ENCODE peak calls at places on chromosomes 4 and X, in five cellular contexts. Z is IMR-90, K is left ventricle myocardium inferior, X is K562, V is cardiac muscle cell. N is an unnamed sample.

GRCh38 chrX:93868289-93868985 is 194.4 kb downstream of the FAM133A start:
- DNase-seq in Z (no peak), K (no peak), X (no peak), V (no peak), N (no peak)

GRCh38 chr4:88107406-88108107 is 50.9 kb downstream of the ABCG2 start:
- DNase-seq in Z (peak; percentile 9), K (no peak), X (no peak), V (no peak), N (no peak)

GRCh38 chr4:24730256-24731001 is 64.9 kb upstream of the SOD3 start:
- DNase-seq in Z (peak; percentile 54), K (peak; percentile 59), X (no peak), V (no peak), N (peak; percentile 93)

GRCh38 chrX:128759177-128759576 is 707.0 kb upstream of the ACTRT1 start:
- DNase-seq in Z (no peak), K (no peak), X (no peak), V (no peak), N (no peak)

GRCh38 chrX:125681507-125681906 is 361.8 kb downstream of the TEX13C start:
- DNase-seq in Z (no peak), K (no peak), X (no peak), V (no peak), N (no peak)

GRCh38 chrX:110397353-110397752 is 38.7 kb downstream of the RTL9 start:
- DNase-seq in Z (no peak), K (no peak), X (no peak), V (no peak), N (no peak)

GRCh38 chr4:62162606-62163005 is 962.5 kb downstream of the ADGRL3 start:
- DNase-seq in Z (no peak), K (no peak), X (no peak), V (no peak), N (no peak)

GRCh38 chr4:1376841-1377605 is 29.2 kb downstream of the NKX1-1 start:
- DNase-seq in Z (no peak), K (peak; percentile 10), X (no peak), V (no peak), N (peak; percentile 55)

GRCh38 chrX:24900234-24900633 is 115.5 kb downstream of the ARX start:
- DNase-seq in Z (no peak), K (no peak), X (no peak), V (no peak), N (no peak)

GRCh38 chr4:102562995-102563394 is 61.8 kb downstream of the NFKB1 start:
- DNase-seq in Z (peak; percentile 48), K (no peak), X (no peak), V (no peak), N (no peak)

GRCh38 chrX:12446342-12447075 is 308.2 kb downstream of the FRMPD4 start:
- DNase-seq in Z (peak; percentile 55), K (no peak), X (no peak), V (no peak), N (no peak)

GRCh38 chr4:69054578-69055200 is 41.6 kb upstream of the UGT2B7 start:
- DNase-seq in Z (peak; percentile 87), K (no peak), X (no peak), V (no peak), N (no peak)

GRCh38 chr4:110361921-110362320 is 114.0 kb upstream of the ENPEP start:
- DNase-seq in Z (no peak), K (no peak), X (no peak), V (no peak), N (no peak)

GRCh38 chrX:65750674-65751469 is 83.4 kb downstream of the MSN start:
- DNase-seq in Z (no peak), K (no peak), X (no peak), V (no peak), N (no peak)

GRCh38 chr4:183905081-183905592 is at the start of gene STOX2:
- DNase-seq in Z (peak; percentile 55), K (peak; percentile 86), X (no peak), V (peak; percentile 93), N (peak; percentile 92)

GRCh38 chr4:48557478-48557877 is 67.4 kb downstream of the ZAR1 start:
- DNase-seq in Z (no peak), K (no peak), X (peak; percentile 44), V (no peak), N (no peak)

GRCh38 chr4:137641554-137641953 is 109.3 kb upstream of the PCDH18 start:
- DNase-seq in Z (no peak), K (no peak), X (no peak), V (no peak), N (no peak)

DNA sequence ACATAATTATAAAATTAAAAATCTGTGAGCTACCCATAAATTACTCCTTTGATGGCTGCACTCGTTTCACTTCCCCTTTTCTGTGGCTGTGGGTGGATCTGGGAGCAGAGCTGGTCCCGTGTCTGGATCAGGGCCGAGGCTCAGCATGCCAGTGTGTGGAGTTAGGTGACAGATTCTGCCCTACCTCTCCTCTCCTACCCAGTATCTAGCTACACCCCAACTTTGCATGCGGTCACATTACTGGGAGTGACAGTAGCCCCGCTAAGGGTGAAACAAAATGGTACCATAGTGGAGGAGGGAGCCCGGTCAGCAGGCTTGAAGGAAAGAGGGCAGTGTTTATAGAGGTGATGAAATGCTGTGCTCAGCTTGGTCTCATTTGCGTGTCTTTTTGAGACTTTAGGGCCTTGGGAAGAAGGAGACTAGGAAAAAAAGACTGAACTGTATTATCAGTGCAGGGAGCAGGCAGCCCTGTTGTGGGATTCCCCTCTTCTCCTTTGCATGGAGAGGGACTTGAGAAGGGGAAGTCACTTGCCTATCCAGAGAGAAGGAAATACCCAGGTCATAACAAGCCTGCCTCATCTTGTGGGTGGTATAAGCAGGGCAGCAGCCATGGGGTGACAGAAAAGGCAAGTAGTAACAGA is 48.4 kb downstream of the ARHGAP10 start:
- DNase-seq in Z (no peak), K (peak; percentile 42), X (no peak), V (no peak), N (peak; percentile 68)
- H3K4me1 ChIP-seq in Z (peaks cover 22% of the 10 kb centered on the region), K (peaks cover 64% of the 10 kb centered on the region), X (no peaks in the 10 kb centered on the region), V (peaks cover 11% of the 10 kb centered on the region), N (peaks cover 10% of the 10 kb centered on the region)

GRCh38 chr4:149972407-149972806 is 105.8 kb upstream of the DCLK2 start:
- DNase-seq in Z (peak; percentile 28), K (no peak), X (no peak), V (no peak), N (no peak)
- H3K4me3 ChIP-seq in Z (no peak overlapping the region), K (no peak overlapping the region), X (no peak overlapping the region), V (no peak overlapping the region), N (no peak overlapping the region)

DNA sequence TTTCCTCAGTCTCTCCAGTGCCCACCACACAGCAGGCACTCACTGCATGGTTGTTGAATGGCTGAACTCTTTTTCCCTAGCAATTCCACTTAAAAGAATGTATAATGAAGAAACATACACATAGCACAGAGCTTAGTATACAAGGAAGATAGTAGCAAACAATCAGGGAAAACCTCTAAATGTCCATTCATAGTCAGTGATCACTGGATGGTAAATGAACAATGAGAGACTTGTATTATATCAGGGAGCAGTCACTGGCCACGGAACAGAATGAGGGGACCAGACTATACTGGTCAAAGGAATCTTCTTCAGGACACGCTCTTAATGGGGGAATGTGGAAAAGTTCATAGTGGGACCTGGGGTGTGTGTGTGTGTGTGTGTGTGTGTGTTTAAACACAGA is 43.6 kb upstream of the FAM156A start:
- DNase-seq in Z (no peak), K (no peak), X (no peak), V (no peak), N (no peak)
- H3K27me3 ChIP-seq in Z (peaks cover 51% of the 10 kb centered on the region), K (peaks cover 8% of the 10 kb centered on the region), X (no peaks in the 10 kb centered on the region), V (no peaks in the 10 kb centered on the region), N (no peaks in the 10 kb centered on the region)

GRCh38 chr4:168519576-168519975 is 22.7 kb downstream of the PALLD start:
- DNase-seq in Z (no peak), K (no peak), X (no peak), V (no peak), N (no peak)
- H3K4me1 ChIP-seq in Z (peaks cover 8% of the 10 kb centered on the region), K (peaks cover 85% of the 10 kb centered on the region), X (no peaks in the 10 kb centered on the region), V (peaks cover 32% of the 10 kb centered on the region), N (no peaks in the 10 kb centered on the region)